ENCODE peak calls at places on chromosomes 16 and 17, in four cellular contexts. Z is HepG2, W is K562, Y is GM12878. A is an unnamed sample.
A peak's percentile ranks its signal among the peaks of the same experiment; 100 is the strongest.

GRCh38 chr17:28363776-28364650 is 986 bp downstream of the SEBOX start:
- DNase-seq in Z (no peak), W (no peak), Y (no peak), A (no peak)

GRCh38 chr17:39701012-39701783 is 1.3 kb downstream of the ERBB2 start:
- DNase-seq in Z (no peak), W (no peak), Y (no peak), A (no peak)

GRCh38 chr17:48241131-48241591 is 133.6 kb downstream of the SNX11 start:
- DNase-seq in Z (no peak), W (peak; percentile 53), Y (peak; percentile 54), A (peak; percentile 73)

GRCh38 chr17:43534909-43535308 is 11.2 kb downstream of the ETV4 start:
- DNase-seq in Z (no peak), W (no peak), Y (no peak), A (no peak)

GRCh38 chr17:29825604-29826003 is 104.4 kb downstream of the SSH2 start:
- DNase-seq in Z (peak; percentile 31), W (no peak), Y (no peak), A (no peak)

GRCh38 chr16:57071840-57072541 is 20.4 kb upstream of the CPNE2 start:
- DNase-seq in Z (no peak), W (no peak), Y (no peak), A (peak; percentile 39)

GRCh38 chr17:17884281-17885028 is 47.7 kb upstream of the SREBF1 start:
- DNase-seq in Z (no peak), W (no peak), Y (no peak), A (no peak)

GRCh38 chr16:74984194-74984669 is 691 bp downstream of the WDR59 start:
- DNase-seq in Z (peak; percentile 18), W (no peak), Y (no peak), A (peak; percentile 44)

GRCh38 chr17:73292031-73292531 is 19.7 kb downstream of the CDC42EP4 start:
- DNase-seq in Z (no peak), W (no peak), Y (no peak), A (peak; percentile 74)

GRCh38 chr16:78097522-78097921 is 1.9 kb upstream of the WWOX start:
- DNase-seq in Z (no peak), W (no peak), Y (no peak), A (no peak)

GRCh38 chr16:78099372-78100161 is at the start of gene WWOX:
- DNase-seq in Z (peak; percentile 96), W (peak; percentile 94), Y (peak; percentile 88), A (peak; percentile 99)

GRCh38 chr16:78098544-78099371 is 696 bp upstream of the WWOX start:
- DNase-seq in Z (no peak), W (no peak), Y (no peak), A (no peak)

GRCh38 chr16:78096386-78096785 is 3.1 kb upstream of the WWOX start:
- DNase-seq in Z (no peak), W (no peak), Y (no peak), A (no peak)

DNA sequence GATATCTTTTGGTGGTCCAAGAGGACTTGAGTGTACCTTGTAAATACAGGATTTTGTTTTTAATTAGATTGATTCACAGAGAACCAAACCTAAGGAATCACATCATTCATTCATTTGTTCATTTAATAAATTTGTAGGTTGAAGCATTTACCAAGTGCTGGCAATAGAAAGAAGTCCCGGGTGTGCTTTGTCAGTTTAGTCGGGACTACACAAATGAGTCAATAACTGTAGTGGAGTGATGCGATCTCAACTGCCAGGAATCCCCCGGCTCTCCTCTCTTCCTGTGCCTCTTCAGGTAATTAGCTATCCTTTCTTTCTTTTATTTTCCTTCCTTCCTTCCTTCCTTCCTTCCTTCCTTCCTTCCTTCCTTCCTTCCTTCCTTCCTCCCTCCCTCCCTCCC is 1.4 kb upstream of the WWOX start:
- DNase-seq in Z (no peak), W (no peak), Y (no peak), A (no peak)
- TF ChIP-seq MYC in Z (no peak), W (no peak), Y (no peak), A (no peak)

GRCh38 chr16:68033101-68033500 is 10.0 kb downstream of the DUS2 start:
- DNase-seq in Z (no peak), W (no peak), Y (no peak), A (no peak)
- TF ChIP-seq CTCF in Z (no peak), W (no peak), Y (no peak), A (no peak)

DNA sequence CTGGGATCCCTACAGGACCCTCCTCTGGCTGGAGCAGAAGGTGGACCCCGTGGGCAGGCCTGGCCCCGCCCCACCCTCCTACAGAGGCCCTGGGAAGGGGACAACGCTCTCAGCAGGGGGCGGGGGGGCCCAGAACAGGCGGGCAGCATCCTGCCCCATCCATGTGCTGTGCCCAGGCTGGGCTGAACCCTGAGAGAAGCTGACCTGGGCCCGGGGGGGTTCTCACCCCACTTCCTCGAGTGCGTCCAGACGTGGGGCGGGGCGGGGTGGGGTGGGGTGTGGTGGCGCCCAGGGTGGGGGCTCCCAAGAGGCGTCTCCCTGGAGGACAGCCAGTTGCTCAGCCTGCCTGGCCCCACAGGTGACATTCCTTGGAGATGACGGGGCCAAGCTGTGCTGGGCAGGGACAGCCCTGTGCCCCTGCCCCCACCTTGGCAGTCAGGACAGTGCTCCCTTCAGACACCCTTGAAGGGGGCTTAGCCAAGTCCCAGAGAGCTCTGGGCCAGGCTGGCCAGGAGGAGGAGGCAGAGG is 390 bp upstream of the UNC13D start:
- DNase-seq in Z (peak; percentile 64), W (peak; percentile 79), Y (no peak), A (no peak)
- H3K36me3 ChIP-seq in Z (peaks cover 6% of the 10 kb centered on the region), W (peaks cover 64% of the 10 kb centered on the region), Y (no peaks in the 10 kb centered on the region), A (peaks cover 3% of the 10 kb centered on the region)

DNA sequence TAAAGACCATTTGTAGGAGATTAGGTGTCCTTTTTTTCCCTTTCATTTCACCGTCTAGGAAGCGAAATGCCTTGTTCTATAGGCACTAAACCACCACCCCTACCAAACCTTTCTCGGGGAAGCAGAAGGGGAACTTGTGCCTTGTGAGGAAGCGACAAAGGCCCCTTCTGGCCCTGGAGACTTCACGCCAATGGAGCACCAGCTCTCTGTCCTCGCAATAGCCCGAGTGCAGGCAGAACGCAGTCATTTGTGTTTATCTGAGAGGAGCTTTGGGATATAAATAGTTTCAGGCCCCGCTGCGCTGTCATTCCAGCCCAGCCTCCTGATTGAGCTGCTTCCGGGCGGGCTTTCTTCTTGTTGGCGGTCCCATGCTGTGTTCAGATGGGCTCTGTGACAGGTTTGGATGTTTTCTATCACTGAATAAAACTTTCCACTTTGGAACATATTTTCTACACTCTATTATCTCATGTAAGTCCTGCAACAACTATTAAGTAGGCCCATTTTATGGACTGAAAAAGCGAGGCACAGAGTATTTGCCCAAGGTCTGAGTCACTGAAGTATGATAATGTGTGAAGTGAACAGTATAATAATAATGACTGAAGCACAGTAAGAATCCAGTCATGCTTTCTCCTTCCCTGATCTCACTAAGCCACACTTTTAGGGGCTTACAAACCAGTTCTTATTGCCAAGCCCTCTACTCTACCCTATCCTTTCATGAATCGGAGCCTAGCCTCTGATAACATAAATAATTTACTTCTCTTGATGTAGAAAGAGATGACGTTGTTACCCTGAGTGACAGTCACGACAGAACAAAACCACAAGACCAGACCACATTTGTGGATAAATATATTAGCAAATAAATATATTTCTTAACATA is 1.1 kb upstream of the SUPT4H1 start:
- DNase-seq in Z (no peak), W (no peak), Y (no peak), A (peak; percentile 49)
- TF ChIP-seq MYC in Z (no peak), W (no peak), Y (no peak), A (no peak)

DNA sequence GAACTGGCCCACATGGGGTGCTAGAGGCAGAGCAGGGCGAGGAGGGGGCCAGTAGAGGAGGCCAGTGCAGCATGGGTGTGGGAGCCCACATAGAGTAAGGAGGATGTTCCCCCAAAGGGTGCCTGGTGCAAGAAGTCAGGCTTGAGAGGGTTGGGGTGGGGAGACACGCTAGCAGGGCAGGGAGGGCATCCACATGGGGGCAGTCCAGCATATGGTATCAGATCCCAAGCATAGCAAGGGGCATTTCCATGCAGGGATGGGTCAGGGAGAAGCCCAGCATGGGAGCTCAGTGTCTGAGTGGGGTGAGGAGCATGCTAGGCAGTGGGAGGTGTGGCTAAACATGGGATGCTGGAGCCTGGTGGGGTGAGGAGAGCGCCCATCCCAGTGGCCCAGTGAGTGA is 213.7 kb downstream of the COPRS start:
- DNase-seq in Z (no peak), W (no peak), Y (no peak), A (no peak)
- TF ChIP-seq CTCF in Z (peak; percentile 60), W (no peak), Y (no peak), A (no peak)